ENCODE peak calls at places on chromosomes 7 and 10, in ten cellular contexts. One of them, this sample, is unnamed.

GRCh38 chr10:97319671-97320479 is 804 bp downstream of the FRAT1 start:
- DNase-seq in non-pigmented ciliary epithelial cell: no peak
- DNase-seq in GM23248: peak; percentile 68
- DNase-seq in HuH-7: no peak
- DNase-seq in T-cell: peak; percentile 62
- DNase-seq in lung: peak; percentile 61
- DNase-seq in Ammon's horn: peak; percentile 65
- DNase-seq in colonic mucosa: peak; percentile 69
- DNase-seq in nephron progenitor cell: peak; percentile 64
- DNase-seq in GM06990: peak; percentile 59
- DNase-seq in this sample: peak; percentile 57

GRCh38 chr7:2498708-2499107 is 20.9 kb upstream of the LFNG start:
- DNase-seq in non-pigmented ciliary epithelial cell: no peak
- DNase-seq in GM23248: no peak
- DNase-seq in HuH-7: no peak
- DNase-seq in T-cell: no peak
- DNase-seq in lung: no peak
- DNase-seq in Ammon's horn: no peak
- DNase-seq in colonic mucosa: no peak
- DNase-seq in nephron progenitor cell: no peak
- DNase-seq in GM06990: no peak
- DNase-seq in this sample: no peak

GRCh38 chr10:79442171-79443040 is 3.0 kb downstream of the ZCCHC24 start:
- DNase-seq in non-pigmented ciliary epithelial cell: no peak
- DNase-seq in GM23248: no peak
- DNase-seq in HuH-7: no peak
- DNase-seq in T-cell: no peak
- DNase-seq in lung: no peak
- DNase-seq in Ammon's horn: peak; percentile 98
- DNase-seq in colonic mucosa: no peak
- DNase-seq in nephron progenitor cell: no peak
- DNase-seq in GM06990: no peak
- DNase-seq in this sample: no peak

GRCh38 chr7:5237286-5237685 is 45.5 kb upstream of the SLC29A4 start:
- DNase-seq in non-pigmented ciliary epithelial cell: no peak
- DNase-seq in GM23248: peak; percentile 71
- DNase-seq in HuH-7: no peak
- DNase-seq in T-cell: no peak
- DNase-seq in lung: peak; percentile 61
- DNase-seq in Ammon's horn: peak; percentile 91
- DNase-seq in colonic mucosa: peak; percentile 29
- DNase-seq in nephron progenitor cell: no peak
- DNase-seq in GM06990: peak; percentile 63
- DNase-seq in this sample: no peak

GRCh38 chr7:17444673-17445072 is 146.2 kb downstream of the AHR start:
- DNase-seq in non-pigmented ciliary epithelial cell: no peak
- DNase-seq in GM23248: peak; percentile 26
- DNase-seq in HuH-7: no peak
- DNase-seq in T-cell: no peak
- DNase-seq in lung: no peak
- DNase-seq in Ammon's horn: no peak
- DNase-seq in colonic mucosa: no peak
- DNase-seq in nephron progenitor cell: no peak
- DNase-seq in GM06990: no peak
- DNase-seq in this sample: no peak

GRCh38 chr7:157281221-157281998 is 55.4 kb upstream of the DNAJB6 start:
- DNase-seq in non-pigmented ciliary epithelial cell: no peak
- DNase-seq in GM23248: no peak
- DNase-seq in HuH-7: peak; percentile 15
- DNase-seq in T-cell: no peak
- DNase-seq in lung: no peak
- DNase-seq in Ammon's horn: no peak
- DNase-seq in colonic mucosa: no peak
- DNase-seq in nephron progenitor cell: no peak
- DNase-seq in GM06990: no peak
- DNase-seq in this sample: no peak

GRCh38 chr10:47113907-47114500 is 186.0 kb upstream of the GDF10 start:
- DNase-seq in non-pigmented ciliary epithelial cell: no peak
- DNase-seq in GM23248: no peak
- DNase-seq in HuH-7: no peak
- DNase-seq in T-cell: no peak
- DNase-seq in lung: peak; percentile 11
- DNase-seq in Ammon's horn: no peak
- DNase-seq in colonic mucosa: no peak
- DNase-seq in nephron progenitor cell: no peak
- DNase-seq in GM06990: no peak
- DNase-seq in this sample: no peak

GRCh38 chr10:63208981-63209380 is 75.9 kb downstream of the NRBF2 start:
- DNase-seq in non-pigmented ciliary epithelial cell: peak; percentile 42
- DNase-seq in GM23248: peak; percentile 57
- DNase-seq in HuH-7: no peak
- DNase-seq in T-cell: no peak
- DNase-seq in lung: no peak
- DNase-seq in Ammon's horn: no peak
- DNase-seq in colonic mucosa: no peak
- DNase-seq in nephron progenitor cell: peak; percentile 45
- DNase-seq in GM06990: no peak
- DNase-seq in this sample: no peak

GRCh38 chr7:517848-518629 is 1.6 kb downstream of the PDGFA start:
- DNase-seq in non-pigmented ciliary epithelial cell: no peak
- DNase-seq in GM23248: peak; percentile 73
- DNase-seq in HuH-7: peak; percentile 84
- DNase-seq in T-cell: no peak
- DNase-seq in lung: peak; percentile 62
- DNase-seq in Ammon's horn: peak; percentile 72
- DNase-seq in colonic mucosa: peak; percentile 72
- DNase-seq in nephron progenitor cell: peak; percentile 63
- DNase-seq in GM06990: no peak
- DNase-seq in this sample: peak; percentile 33

GRCh38 chr10:43041422-43042342 is 35.2 kb upstream of the RET start:
- DNase-seq in non-pigmented ciliary epithelial cell: no peak
- DNase-seq in GM23248: no peak
- DNase-seq in HuH-7: no peak
- DNase-seq in T-cell: no peak
- DNase-seq in lung: no peak
- DNase-seq in Ammon's horn: no peak
- DNase-seq in colonic mucosa: peak; percentile 7
- DNase-seq in nephron progenitor cell: no peak
- DNase-seq in GM06990: no peak
- DNase-seq in this sample: peak; percentile 36

GRCh38 chr10:18312385-18313145 is 172.3 kb downstream of the CACNB2 start:
- DNase-seq in non-pigmented ciliary epithelial cell: peak; percentile 13
- DNase-seq in GM23248: peak; percentile 77
- DNase-seq in HuH-7: peak; percentile 38
- DNase-seq in T-cell: no peak
- DNase-seq in lung: no peak
- DNase-seq in Ammon's horn: peak; percentile 45
- DNase-seq in colonic mucosa: no peak
- DNase-seq in nephron progenitor cell: peak; percentile 13
- DNase-seq in GM06990: no peak
- DNase-seq in this sample: no peak

This sample was measured in CD8-positive, alpha-beta T cell.